ENCODE peak calls at places on chromosome 10, in six cellular contexts. T, A, Z, Y, O and Q are unnamed samples.

GRCh38 chr10:92747600-92747999 is 57.8 kb downstream of the HHEX start:
- DNase-seq in T (no peak), Y (no peak), Z (no peak), O (peak), A (no peak), Q (no peak)

GRCh38 chr10:15046626-15047025 is 2.9 kb downstream of the OLAH start:
- DNase-seq in Z (peak), O (no peak), T (no peak), Y (no peak), A (no peak), Q (peak)

GRCh38 chr10:90051474-90051873 is 350.1 kb downstream of the KIF20B start:
- DNase-seq in T (no peak), A (no peak), O (no peak), Y (no peak), Z (no peak), Q (no peak)

GRCh38 chr10:7436490-7437100 is 25.8 kb upstream of the SFMBT2 start:
- DNase-seq in Y (no peak), T (no peak), Z (peak), A (no peak), O (no peak), Q (no peak)

GRCh38 chr10:88728107-88728763 is 22.2 kb downstream of the LIPK start:
- DNase-seq in O (peak), Y (peak), A (no peak), T (no peak), Z (no peak), Q (no peak)

GRCh38 chr10:91713471-91714072 is 80.7 kb upstream of the PPP1R3C start:
- DNase-seq in Z (no peak), O (no peak), A (no peak), Y (no peak), T (no peak), Q (no peak)

GRCh38 chr10:24993237-24993958 is 22.6 kb downstream of the ENKUR start:
- DNase-seq in A (no peak), O (no peak), T (no peak), Z (no peak), Y (no peak), Q (no peak)

GRCh38 chr10:38094923-38095574 is 912 bp downstream of the ZNF37A start:
- DNase-seq in A (no peak), T (no peak), O (peak), Z (no peak), Y (peak), Q (no peak)

GRCh38 chr10:71334228-71334791 is 15.3 kb downstream of the SLC29A3 start:
- DNase-seq in O (no peak), A (no peak), Y (no peak), Z (peak), T (no peak), Q (no peak)

GRCh38 chr10:91519899-91520514 is 109.9 kb downstream of the HECTD2 start:
- DNase-seq in Y (no peak), A (no peak), Z (no peak), O (no peak), T (no peak), Q (no peak)

GRCh38 chr10:90179696-90180407 is 478.5 kb downstream of the KIF20B start:
- DNase-seq in T (no peak), Z (peak), A (no peak), O (no peak), Y (no peak), Q (peak)

GRCh38 chr10:119159332-119159731 is 6.2 kb downstream of the SFXN4 start:
- DNase-seq in A (no peak), O (no peak), Y (no peak), Z (no peak), T (no peak), Q (no peak)

GRCh38 chr10:129108378-129108777 is 358.7 kb upstream of the MGMT start:
- DNase-seq in O (no peak), Y (no peak), T (no peak), Z (no peak), A (no peak), Q (no peak)

GRCh38 chr10:69632516-69633199 is 2.6 kb downstream of the FAM241B start:
- DNase-seq in T (no peak), Y (no peak), A (no peak), Z (no peak), O (no peak), Q (no peak)

GRCh38 chr10:85080934-85081333 is 752.5 kb downstream of the CCSER2 start:
- DNase-seq in T (no peak), O (no peak), Y (no peak), Z (no peak), A (no peak), Q (no peak)

GRCh38 chr10:1107679-1108078 is 51.5 kb downstream of the WDR37 start:
- DNase-seq in O (no peak), T (no peak), A (no peak), Z (peak), Y (no peak), Q (no peak)

GRCh38 chr10:95319239-95319638 is 28.4 kb upstream of the PDLIM1 start:
- DNase-seq in A (no peak), Y (no peak), T (no peak), Z (no peak), O (no peak), Q (no peak)

GRCh38 chr10:3366043-3366442 is 193.5 kb upstream of the PITRM1 start:
- DNase-seq in T (no peak), Y (no peak), Z (no peak), A (no peak), O (no peak), Q (no peak)

GRCh38 chr10:24114561-24114960 is 94.4 kb upstream of the KIAA1217 start:
- DNase-seq in O (no peak), A (no peak), Y (no peak), T (no peak), Z (no peak), Q (no peak)

GRCh38 chr10:84340187-84340586 is 11.8 kb downstream of the CCSER2 start:
- DNase-seq in Y (no peak), T (no peak), O (no peak), A (no peak), Z (no peak), Q (no peak)

GRCh38 chr10:61939575-61940301 is 38.2 kb downstream of the ARID5B start:
- DNase-seq in O (no peak), A (no peak), T (no peak), Y (no peak), Z (peak), Q (peak)

GRCh38 chr10:61944445-61945123 is 43.1 kb downstream of the ARID5B start:
- DNase-seq in O (no peak), Z (peak), A (no peak), Y (no peak), T (no peak), Q (no peak)

GRCh38 chr10:61943699-61944444 is 42.4 kb downstream of the ARID5B start:
- DNase-seq in O (no peak), T (no peak), Z (peak), A (no peak), Y (no peak), Q (peak)

GRCh38 chr10:61941202-61941651 is 39.7 kb downstream of the ARID5B start:
- DNase-seq in T (no peak), O (no peak), Z (no peak), Y (no peak), A (no peak), Q (no peak)

DNA sequence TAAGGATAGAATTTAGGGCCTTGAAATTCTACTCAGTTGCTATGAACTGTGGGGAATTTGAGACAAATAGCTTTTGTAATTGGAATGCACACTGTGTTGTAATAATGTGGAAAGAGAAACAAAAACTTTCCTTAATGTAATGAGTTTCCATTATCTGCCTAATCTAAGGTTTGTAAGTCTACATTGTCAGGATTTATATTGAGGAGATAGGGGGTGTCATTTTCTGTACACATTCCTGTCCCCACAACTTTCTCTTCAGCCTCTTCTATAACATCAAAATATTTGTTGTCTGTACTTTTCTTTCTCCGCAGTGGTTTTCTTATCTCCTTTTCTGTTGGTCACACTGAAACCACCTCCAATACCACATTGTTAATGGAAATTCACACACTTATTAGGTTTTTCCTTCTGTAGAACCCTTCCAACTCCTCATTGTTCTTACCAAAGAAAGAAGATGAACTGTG is 41.5 kb downstream of the ARID5B start:
- DNase-seq in O (no peak), Z (no peak), Y (no peak), A (no peak), T (no peak), Q (peak)
- H3K4me3 ChIP-seq in O (no peak), Z (peak), Y (no peak), A (peak), T (no peak), Q (no peak)

DNA sequence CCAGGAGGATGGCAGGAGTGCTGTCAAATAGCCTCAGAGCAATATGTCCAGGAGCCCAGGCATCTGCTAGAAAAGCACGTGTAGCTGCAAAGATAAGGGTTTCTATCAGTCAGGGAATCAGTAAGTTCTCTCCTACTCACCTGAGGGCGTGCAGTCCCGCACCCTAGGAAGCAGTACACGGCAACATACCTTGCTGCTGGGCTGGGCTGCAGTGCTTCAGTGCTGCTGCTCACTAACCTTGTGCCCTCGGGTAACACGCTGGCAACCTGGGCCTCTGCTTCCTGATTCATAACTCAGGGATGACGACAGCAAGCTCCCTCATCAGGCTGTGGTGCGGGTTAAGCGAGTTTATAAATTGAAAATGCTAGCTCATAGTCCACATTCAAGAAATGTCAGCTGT is 29.5 kb upstream of the CCNY start:
- DNase-seq in O (no peak), A (no peak), T (peak), Y (no peak), Z (peak), Q (no peak)
- H3K4me3 ChIP-seq in O (no peak), A (no peak), T (no peak), Y (no peak), Z (peak), Q (no peak)

DNA sequence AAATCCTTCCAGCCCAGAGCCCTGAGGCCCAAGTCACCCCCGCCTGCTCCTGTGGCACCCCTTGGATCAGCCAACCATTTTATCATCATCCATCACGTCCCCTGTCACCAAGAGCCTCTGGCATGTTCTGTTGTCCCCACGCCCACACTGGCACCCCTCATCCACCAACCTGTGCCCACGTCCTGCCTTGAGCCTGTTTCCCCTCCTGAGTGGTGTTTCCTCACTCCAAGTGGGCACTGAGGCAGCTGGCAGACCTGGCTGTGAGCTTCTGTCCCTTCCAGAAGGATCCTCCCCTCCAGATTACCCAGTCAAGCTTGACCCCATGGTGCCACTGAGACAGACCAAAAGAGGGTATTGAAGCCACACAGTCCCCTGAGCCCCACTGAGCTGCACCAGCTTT is 71.4 kb upstream of the ANTXRL start:
- DNase-seq in T (no peak), Y (peak), A (no peak), Z (no peak), O (no peak), Q (no peak)
- H3K4me3 ChIP-seq in T (no peak), Y (no peak), A (no peak), Z (no peak), O (no peak), Q (no peak)

GRCh38 chr10:77888356-77888703 is 38.2 kb downstream of the DLG5 start:
- DNase-seq in Y (no peak), O (no peak), A (no peak), T (no peak), Z (no peak), Q (no peak)
- H3K4me3 ChIP-seq in Y (no peak), O (no peak), A (peak), T (no peak), Z (no peak), Q (no peak)